ENCODE peak calls at places on chromosomes 16 and 17, in four cellular contexts. B is A549, N is HepG2, D is K562. K is an unnamed sample.

GRCh38 chr16:48503779-48504178 is 106.2 kb downstream of the N4BP1 start:
- DNase-seq in B (no peak), N (no peak), D (no peak), K (no peak)

GRCh38 chr16:52825882-52826281 is 226.8 kb downstream of the CHD9NB start:
- DNase-seq in B (no peak), N (no peak), D (no peak), K (no peak)

GRCh38 chr17:4738136-4739121 is 1.2 kb upstream of the ZMYND15 start:
- DNase-seq in B (no peak), N (no peak), D (no peak), K (no peak)

GRCh38 chr16:81831722-81832126 is 52.6 kb downstream of the PLCG2 start:
- DNase-seq in B (no peak), N (no peak), D (peak; percentile 38), K (no peak)

GRCh38 chr17:78751447-78752067 is 30.5 kb downstream of the CYTH1 start:
- DNase-seq in B (no peak), N (peak; percentile 87), D (no peak), K (no peak)

GRCh38 chr17:45341389-45342158 is 24.8 kb upstream of the MAP3K14 start:
- DNase-seq in B (peak; percentile 94), N (peak; percentile 41), D (peak; percentile 71), K (no peak)

GRCh38 chr17:57593739-57594462 is 151.2 kb downstream of the CCDC182 start:
- DNase-seq in B (no peak), N (no peak), D (no peak), K (no peak)

GRCh38 chr17:39270923-39271322 is 45.2 kb upstream of the STAC2 start:
- DNase-seq in B (peak; percentile 48), N (no peak), D (peak; percentile 41), K (no peak)

GRCh38 chr17:60158751-60159478 is 9.1 kb downstream of the CA4 start:
- DNase-seq in B (no peak), N (no peak), D (no peak), K (peak; percentile 69)

GRCh38 chr17:80782536-80783427 is 208.9 kb upstream of the CHMP6 start:
- DNase-seq in B (peak; percentile 46), N (no peak), D (no peak), K (no peak)

GRCh38 chr17:17413821-17414220 is 63.0 kb upstream of the MED9 start:
- DNase-seq in B (no peak), N (no peak), D (no peak), K (no peak)

GRCh38 chr17:37301288-37301687 is 74.5 kb upstream of the C17orf78 start:
- DNase-seq in B (peak; percentile 70), N (no peak), D (peak; percentile 48), K (no peak)

GRCh38 chr16:28187595-28188004 is 24.2 kb downstream of the XPO6 start:
- DNase-seq in B (no peak), N (no peak), D (no peak), K (no peak)

DNA sequence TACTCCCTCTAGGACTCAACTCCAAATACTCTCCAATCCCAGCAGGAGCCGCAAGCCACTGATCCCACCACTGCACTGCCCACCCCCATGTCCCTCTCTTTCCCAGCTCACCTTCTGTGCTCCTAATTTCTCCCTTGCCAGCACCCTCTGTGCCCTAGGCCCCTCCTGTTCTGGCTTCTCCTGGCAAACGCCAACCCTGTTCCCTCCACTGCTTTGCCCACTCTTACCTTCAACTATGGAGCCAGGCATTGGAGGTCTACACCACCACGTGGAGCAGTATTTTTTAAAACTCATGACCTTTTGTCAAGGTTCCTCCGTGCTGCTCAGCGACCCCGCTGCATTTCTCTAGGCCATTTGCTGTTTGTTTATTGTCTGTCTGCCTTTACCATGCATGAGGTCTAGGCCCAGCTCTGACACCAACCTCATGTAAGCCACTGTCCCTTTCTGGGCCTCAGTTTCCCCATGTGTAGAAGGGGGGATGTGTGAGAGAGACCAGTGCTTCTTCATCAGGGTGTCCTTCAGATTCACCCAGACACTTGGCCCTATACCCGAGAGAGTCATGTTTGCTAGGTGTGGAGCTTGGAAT is 4.6 kb downstream of the CCDC102A start:
- DNase-seq in B (no peak), N (no peak), D (no peak), K (no peak)
- TF ChIP-seq RNF2 in B (no peak), N (no peak), D (no peak), K (no peak)

GRCh38 chr17:67995568-67996191 is 589 bp downstream of the C17orf58 start:
- DNase-seq in B (no peak), N (no peak), D (no peak), K (no peak)
- TF ChIP-seq RNF2 in B (no peak), N (no peak), D (no peak), K (no peak)

DNA sequence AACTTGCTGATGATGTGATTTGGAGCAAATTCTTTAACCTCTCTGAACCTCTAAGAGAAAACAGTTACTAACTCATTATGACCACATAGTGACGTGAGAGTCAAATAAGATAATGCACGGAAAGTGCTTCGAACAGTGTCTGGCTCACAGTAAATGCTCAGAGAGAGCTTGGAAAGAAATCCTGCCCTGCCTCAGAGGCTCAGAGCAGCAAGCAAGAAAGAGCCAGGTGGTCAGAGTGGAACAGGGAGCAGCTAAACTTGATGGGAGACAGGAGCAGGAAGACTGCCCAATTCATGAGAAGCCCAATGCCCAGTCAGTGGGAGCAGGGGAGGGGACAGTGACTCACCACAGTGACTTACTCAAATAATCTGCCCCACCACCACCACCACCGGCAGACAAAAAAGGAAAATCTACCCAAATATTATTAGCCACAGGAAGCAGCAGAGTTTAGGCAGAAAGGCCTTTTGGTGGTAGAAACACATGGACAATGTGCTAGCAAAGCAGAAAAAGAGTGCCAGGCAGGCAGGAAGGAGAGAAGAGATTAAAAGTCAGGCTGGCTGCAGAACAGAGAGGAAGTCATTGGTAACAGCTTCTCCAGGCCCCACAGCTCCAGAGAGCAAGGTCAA is 24.0 kb upstream of the CCL1 start:
- DNase-seq in B (no peak), N (no peak), D (peak; percentile 18), K (no peak)
- TF ChIP-seq RNF2 in B (no peak), N (no peak), D (no peak), K (no peak)

GRCh38 chr17:7574176-7574953 is 5.1 kb upstream of the CD68 start:
- DNase-seq in B (no peak), N (no peak), D (no peak), K (no peak)

GRCh38 chr17:7573324-7574080 is 5.9 kb upstream of the CD68 start:
- DNase-seq in B (peak; percentile 92), N (peak; percentile 86), D (peak; percentile 88), K (no peak)

GRCh38 chr17:7570351-7570750 is 8.6 kb downstream of the SENP3 start:
- DNase-seq in B (no peak), N (no peak), D (no peak), K (no peak)

GRCh38 chr17:7572588-7573323 is 6.7 kb upstream of the CD68 start:
- DNase-seq in B (peak; percentile 100), N (peak; percentile 98), D (peak; percentile 97), K (peak; percentile 100)

DNA sequence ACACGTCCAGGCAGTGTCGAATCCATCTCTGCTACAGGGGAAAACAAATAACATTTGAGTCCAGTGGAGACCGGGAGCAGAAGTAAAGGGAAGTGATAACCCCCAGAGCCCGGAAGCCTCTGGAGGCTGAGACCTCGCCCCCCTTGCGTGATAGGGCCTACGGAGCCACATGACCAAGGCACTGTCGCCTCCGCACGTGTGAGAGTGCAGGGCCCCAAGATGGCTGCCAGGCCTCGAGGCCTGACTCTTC is 7.2 kb upstream of the CD68 start:
- DNase-seq in B (no peak), N (no peak), D (no peak), K (no peak)
- TF ChIP-seq RNF2 in B (no peak), N (peak; percentile 94), D (no peak), K (no peak)

DNA sequence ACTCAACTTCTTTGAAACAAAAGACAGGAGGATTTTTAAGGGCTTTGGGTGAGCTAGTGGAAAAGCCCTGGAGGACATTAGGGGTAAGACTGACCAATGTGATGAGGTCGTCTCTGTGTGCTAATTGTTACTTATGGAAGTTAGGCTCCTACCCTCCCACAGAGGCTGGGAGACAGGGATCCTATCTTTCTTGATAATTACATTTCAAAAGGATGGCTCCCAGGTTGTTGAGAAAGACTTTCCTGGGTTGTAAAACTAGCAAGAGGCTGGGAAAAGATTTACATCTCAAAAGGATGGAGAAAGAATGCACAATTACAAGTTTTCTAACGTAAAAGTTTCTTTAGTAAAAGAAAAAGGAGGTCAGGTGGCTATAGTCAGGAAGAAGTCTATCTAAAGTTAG is 605.8 kb upstream of the GOT2 start:
- DNase-seq in B (no peak), N (no peak), D (no peak), K (no peak)
- TF ChIP-seq RNF2 in B (no peak), N (no peak), D (no peak), K (no peak)

GRCh38 chr16:19291459-19291858 is 5.9 kb downstream of the CLEC19A start:
- DNase-seq in B (peak; percentile 60), N (no peak), D (no peak), K (no peak)
- TF ChIP-seq RNF2 in B (no peak), N (no peak), D (no peak), K (no peak)